ENCODE peak calls at places on chromosomes 4 and X, in nine cellular contexts. One of them, this sample, is unnamed.

GRCh38 chr4:69044247-69044646 is 52.0 kb upstream of the UGT2B7 start:
- DNase-seq in stimulated activated CD8-positive, alpha-beta memory T cell treated with anti-CD3 and anti-CD28 coated beads, Interleukin-4, amount 100 ng/mL, for 4 hours: no peak
- DNase-seq in NCI-H1092 treated with DMSO at 0.1 percent for 48 hours: no peak
- DNase-seq in CD4-positive, alpha-beta memory T cell: no peak
- DNase-seq in T-cell: no peak
- DNase-seq in Right ventricle myocardium superior: no peak
- DNase-seq in NCI-H774: no peak
- DNase-seq in endothelial cell of umbilical vein: no peak
- DNase-seq in mucosa of descending colon: no peak
- DNase-seq in this sample: no peak

GRCh38 chr4:149801416-149801815 is 14.2 kb downstream of the IQCM start:
- DNase-seq in CD4-positive, alpha-beta memory T cell: no peak
- DNase-seq in Right ventricle myocardium superior: no peak
- DNase-seq in mucosa of descending colon: no peak
- DNase-seq in T-cell: no peak
- DNase-seq in endothelial cell of umbilical vein: no peak
- DNase-seq in NCI-H774: no peak
- DNase-seq in stimulated activated CD8-positive, alpha-beta memory T cell treated with anti-CD3 and anti-CD28 coated beads, Interleukin-4, amount 100 ng/mL, for 4 hours: no peak
- DNase-seq in NCI-H1092 treated with DMSO at 0.1 percent for 48 hours: no peak
- DNase-seq in this sample: no peak

GRCh38 chrX:78747471-78747870 is at the start of gene LPAR4:
- DNase-seq in mucosa of descending colon: no peak
- DNase-seq in endothelial cell of umbilical vein: peak; percentile 1
- DNase-seq in Right ventricle myocardium superior: no peak
- DNase-seq in NCI-H1092 treated with DMSO at 0.1 percent for 48 hours: no peak
- DNase-seq in stimulated activated CD8-positive, alpha-beta memory T cell treated with anti-CD3 and anti-CD28 coated beads, Interleukin-4, amount 100 ng/mL, for 4 hours: no peak
- DNase-seq in T-cell: no peak
- DNase-seq in CD4-positive, alpha-beta memory T cell: no peak
- DNase-seq in NCI-H774: no peak
- DNase-seq in this sample: no peak

GRCh38 chrX:39625810-39626209 is 471.9 kb downstream of the BCOR start:
- DNase-seq in CD4-positive, alpha-beta memory T cell: no peak
- DNase-seq in NCI-H1092 treated with DMSO at 0.1 percent for 48 hours: no peak
- DNase-seq in NCI-H774: no peak
- DNase-seq in stimulated activated CD8-positive, alpha-beta memory T cell treated with anti-CD3 and anti-CD28 coated beads, Interleukin-4, amount 100 ng/mL, for 4 hours: no peak
- DNase-seq in T-cell: no peak
- DNase-seq in Right ventricle myocardium superior: no peak
- DNase-seq in mucosa of descending colon: no peak
- DNase-seq in endothelial cell of umbilical vein: no peak
- DNase-seq in this sample: no peak

GRCh38 chr4:22688236-22688635 is 4.5 kb upstream of the GBA3 start:
- DNase-seq in mucosa of descending colon: no peak
- DNase-seq in T-cell: no peak
- DNase-seq in Right ventricle myocardium superior: no peak
- DNase-seq in endothelial cell of umbilical vein: no peak
- DNase-seq in stimulated activated CD8-positive, alpha-beta memory T cell treated with anti-CD3 and anti-CD28 coated beads, Interleukin-4, amount 100 ng/mL, for 4 hours: no peak
- DNase-seq in NCI-H774: no peak
- DNase-seq in CD4-positive, alpha-beta memory T cell: no peak
- DNase-seq in NCI-H1092 treated with DMSO at 0.1 percent for 48 hours: no peak
- DNase-seq in this sample: no peak

GRCh38 chrX:138710311-138710791 is 1.2 kb downstream of the FGF13 start:
- DNase-seq in endothelial cell of umbilical vein: no peak
- DNase-seq in stimulated activated CD8-positive, alpha-beta memory T cell treated with anti-CD3 and anti-CD28 coated beads, Interleukin-4, amount 100 ng/mL, for 4 hours: no peak
- DNase-seq in T-cell: no peak
- DNase-seq in NCI-H1092 treated with DMSO at 0.1 percent for 48 hours: no peak
- DNase-seq in NCI-H774: no peak
- DNase-seq in Right ventricle myocardium superior: peak; percentile 13
- DNase-seq in mucosa of descending colon: peak; percentile 6
- DNase-seq in CD4-positive, alpha-beta memory T cell: no peak
- DNase-seq in this sample: no peak

GRCh38 chrX:40511258-40511657 is 69.5 kb upstream of the ATP6AP2 start:
- DNase-seq in CD4-positive, alpha-beta memory T cell: no peak
- DNase-seq in NCI-H774: no peak
- DNase-seq in Right ventricle myocardium superior: no peak
- DNase-seq in NCI-H1092 treated with DMSO at 0.1 percent for 48 hours: no peak
- DNase-seq in T-cell: no peak
- DNase-seq in stimulated activated CD8-positive, alpha-beta memory T cell treated with anti-CD3 and anti-CD28 coated beads, Interleukin-4, amount 100 ng/mL, for 4 hours: no peak
- DNase-seq in endothelial cell of umbilical vein: no peak
- DNase-seq in mucosa of descending colon: no peak
- DNase-seq in this sample: no peak

GRCh38 chr4:687975-688694 is 816 bp downstream of the SLC49A3 start:
- DNase-seq in T-cell: no peak
- DNase-seq in endothelial cell of umbilical vein: no peak
- DNase-seq in mucosa of descending colon: peak; percentile 57
- DNase-seq in CD4-positive, alpha-beta memory T cell: no peak
- DNase-seq in NCI-H774: no peak
- DNase-seq in Right ventricle myocardium superior: peak; percentile 40
- DNase-seq in stimulated activated CD8-positive, alpha-beta memory T cell treated with anti-CD3 and anti-CD28 coated beads, Interleukin-4, amount 100 ng/mL, for 4 hours: no peak
- DNase-seq in NCI-H1092 treated with DMSO at 0.1 percent for 48 hours: no peak
- DNase-seq in this sample: no peak

GRCh38 chr4:177809786-177810185 is 367.5 kb upstream of the AGA start:
- DNase-seq in stimulated activated CD8-positive, alpha-beta memory T cell treated with anti-CD3 and anti-CD28 coated beads, Interleukin-4, amount 100 ng/mL, for 4 hours: no peak
- DNase-seq in NCI-H774: no peak
- DNase-seq in Right ventricle myocardium superior: no peak
- DNase-seq in T-cell: no peak
- DNase-seq in mucosa of descending colon: no peak
- DNase-seq in endothelial cell of umbilical vein: no peak
- DNase-seq in NCI-H1092 treated with DMSO at 0.1 percent for 48 hours: no peak
- DNase-seq in CD4-positive, alpha-beta memory T cell: no peak
- DNase-seq in this sample: no peak

GRCh38 chr4:6087669-6088068 is 69.4 kb upstream of the C4orf50 start:
- DNase-seq in stimulated activated CD8-positive, alpha-beta memory T cell treated with anti-CD3 and anti-CD28 coated beads, Interleukin-4, amount 100 ng/mL, for 4 hours: no peak
- DNase-seq in endothelial cell of umbilical vein: peak; percentile 3
- DNase-seq in Right ventricle myocardium superior: no peak
- DNase-seq in mucosa of descending colon: no peak
- DNase-seq in NCI-H774: peak; percentile 27
- DNase-seq in NCI-H1092 treated with DMSO at 0.1 percent for 48 hours: peak; percentile 78
- DNase-seq in CD4-positive, alpha-beta memory T cell: no peak
- DNase-seq in T-cell: no peak
- DNase-seq in this sample: no peak

GRCh38 chr4:122662701-122663100 is 41.8 kb upstream of the IL21 start:
- DNase-seq in CD4-positive, alpha-beta memory T cell: no peak
- DNase-seq in mucosa of descending colon: no peak
- DNase-seq in endothelial cell of umbilical vein: no peak
- DNase-seq in stimulated activated CD8-positive, alpha-beta memory T cell treated with anti-CD3 and anti-CD28 coated beads, Interleukin-4, amount 100 ng/mL, for 4 hours: no peak
- DNase-seq in NCI-H774: no peak
- DNase-seq in NCI-H1092 treated with DMSO at 0.1 percent for 48 hours: no peak
- DNase-seq in Right ventricle myocardium superior: no peak
- DNase-seq in T-cell: no peak
- DNase-seq in this sample: no peak

GRCh38 chr4:77699731-77700210 is 94.2 kb downstream of the CXCL13 start:
- DNase-seq in mucosa of descending colon: no peak
- DNase-seq in NCI-H774: peak; percentile 9
- DNase-seq in endothelial cell of umbilical vein: peak; percentile 87
- DNase-seq in stimulated activated CD8-positive, alpha-beta memory T cell treated with anti-CD3 and anti-CD28 coated beads, Interleukin-4, amount 100 ng/mL, for 4 hours: no peak
- DNase-seq in CD4-positive, alpha-beta memory T cell: no peak
- DNase-seq in NCI-H1092 treated with DMSO at 0.1 percent for 48 hours: no peak
- DNase-seq in T-cell: no peak
- DNase-seq in Right ventricle myocardium superior: no peak
- DNase-seq in this sample: no peak

GRCh38 chr4:76453232-76453631 is 18.2 kb downstream of the SHROOM3 start:
- DNase-seq in T-cell: no peak
- DNase-seq in NCI-H774: no peak
- DNase-seq in mucosa of descending colon: no peak
- DNase-seq in CD4-positive, alpha-beta memory T cell: no peak
- DNase-seq in endothelial cell of umbilical vein: no peak
- DNase-seq in NCI-H1092 treated with DMSO at 0.1 percent for 48 hours: no peak
- DNase-seq in stimulated activated CD8-positive, alpha-beta memory T cell treated with anti-CD3 and anti-CD28 coated beads, Interleukin-4, amount 100 ng/mL, for 4 hours: no peak
- DNase-seq in Right ventricle myocardium superior: no peak
- DNase-seq in this sample: no peak

GRCh38 chr4:81647388-81647787 is 175.7 kb upstream of the RASGEF1B start:
- DNase-seq in NCI-H1092 treated with DMSO at 0.1 percent for 48 hours: no peak
- DNase-seq in NCI-H774: no peak
- DNase-seq in endothelial cell of umbilical vein: no peak
- DNase-seq in Right ventricle myocardium superior: no peak
- DNase-seq in mucosa of descending colon: no peak
- DNase-seq in T-cell: no peak
- DNase-seq in CD4-positive, alpha-beta memory T cell: no peak
- DNase-seq in stimulated activated CD8-positive, alpha-beta memory T cell treated with anti-CD3 and anti-CD28 coated beads, Interleukin-4, amount 100 ng/mL, for 4 hours: no peak
- DNase-seq in this sample: no peak

GRCh38 chrX:117645639-117646038 is 471.0 kb downstream of the KLHL13 start:
- DNase-seq in T-cell: no peak
- DNase-seq in mucosa of descending colon: no peak
- DNase-seq in stimulated activated CD8-positive, alpha-beta memory T cell treated with anti-CD3 and anti-CD28 coated beads, Interleukin-4, amount 100 ng/mL, for 4 hours: no peak
- DNase-seq in NCI-H774: no peak
- DNase-seq in NCI-H1092 treated with DMSO at 0.1 percent for 48 hours: no peak
- DNase-seq in Right ventricle myocardium superior: no peak
- DNase-seq in CD4-positive, alpha-beta memory T cell: no peak
- DNase-seq in endothelial cell of umbilical vein: no peak
- DNase-seq in this sample: no peak